ENCODE peak calls at places on chromosomes 5 and 9, in five cellular contexts. F, T, A, X and G are unnamed samples.

GRCh38 chr5:10295619-10296326 is 11.9 kb downstream of the CMBL start:
- DNase-seq in X (no peak), F (no peak), A (no peak), T (no peak), G (peak)

GRCh38 chr5:54719384-54720306 is 202.1 kb downstream of the SNX18 start:
- DNase-seq in A (no peak), T (no peak), F (no peak), X (no peak), G (no peak)

GRCh38 chr5:178738513-178738912 is 8.1 kb upstream of the ZNF354A start:
- DNase-seq in F (no peak), A (no peak), T (no peak), X (no peak), G (no peak)

GRCh38 chr9:132651259-132651658 is 18.5 kb downstream of the DDX31 start:
- DNase-seq in T (no peak), X (no peak), A (peak), F (no peak), G (no peak)

GRCh38 chr5:141412853-141413539 is at the start of gene PCDHGA10:
- DNase-seq in X (no peak), A (peak), F (no peak), T (no peak), G (no peak)

GRCh38 chr5:68924490-68925145 is 169.2 kb upstream of the SLC30A5 start:
- DNase-seq in T (peak), A (no peak), F (no peak), X (no peak), G (peak)

GRCh38 chr9:4865685-4866084 is 72.9 kb downstream of the RCL1 start:
- DNase-seq in X (no peak), A (no peak), T (no peak), F (no peak), G (no peak)

GRCh38 chr9:36802171-36802920 is 229.7 kb downstream of the MELK start:
- DNase-seq in A (no peak), T (no peak), X (no peak), F (no peak), G (no peak)

GRCh38 chr5:149857499-149857898 is 87.1 kb downstream of the PDE6A start:
- DNase-seq in X (peak), T (peak), F (peak), A (peak), G (peak)

GRCh38 chr5:41371741-41372140 is 138.7 kb downstream of the PLCXD3 start:
- DNase-seq in T (no peak), F (no peak), X (no peak), A (no peak), G (peak)

GRCh38 chr9:69121155-69122085 is 52.7 kb upstream of the TJP2 start:
- DNase-seq in X (peak), T (peak), F (peak), A (peak), G (no peak)

DNA sequence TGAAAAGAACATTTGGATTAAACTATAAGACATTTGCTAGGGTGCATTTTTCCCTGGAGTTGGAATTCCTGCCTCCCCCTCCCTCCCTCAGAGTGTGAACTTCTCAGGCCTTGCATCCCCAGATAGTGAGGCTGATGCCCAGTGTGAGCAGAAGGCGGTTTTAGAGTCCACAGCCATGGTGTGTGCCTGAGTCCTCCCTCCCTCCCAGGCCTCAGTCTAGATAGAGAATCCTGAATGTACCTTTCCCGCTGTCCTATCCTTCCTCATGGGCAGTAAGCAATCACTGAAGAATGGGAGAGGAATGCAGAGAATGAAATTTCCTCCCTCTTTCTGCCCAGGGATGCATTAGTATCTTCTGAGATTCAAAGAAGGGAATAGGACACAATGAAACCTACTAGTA is 108.5 kb downstream of the RASGRF2 start:
- DNase-seq in F (no peak), X (no peak), T (no peak), A (no peak), G (no peak)
- H3K27ac ChIP-seq in F (no peak), X (no peak), T (peak), A (no peak), G (no peak)

GRCh38 chr5:168433982-168434381 is 52.3 kb upstream of the RARS1 start:
- DNase-seq in T (no peak), F (no peak), A (no peak), X (no peak), G (no peak)
- H3K27ac ChIP-seq in T (no peak), F (no peak), A (no peak), X (no peak), G (no peak)

GRCh38 chr9:91302831-91303230 is 58.9 kb downstream of the AUH start:
- DNase-seq in X (no peak), A (no peak), T (no peak), F (no peak), G (peak)
- H3K27ac ChIP-seq in X (peak), A (peak), T (peak), F (peak), G (peak)

DNA sequence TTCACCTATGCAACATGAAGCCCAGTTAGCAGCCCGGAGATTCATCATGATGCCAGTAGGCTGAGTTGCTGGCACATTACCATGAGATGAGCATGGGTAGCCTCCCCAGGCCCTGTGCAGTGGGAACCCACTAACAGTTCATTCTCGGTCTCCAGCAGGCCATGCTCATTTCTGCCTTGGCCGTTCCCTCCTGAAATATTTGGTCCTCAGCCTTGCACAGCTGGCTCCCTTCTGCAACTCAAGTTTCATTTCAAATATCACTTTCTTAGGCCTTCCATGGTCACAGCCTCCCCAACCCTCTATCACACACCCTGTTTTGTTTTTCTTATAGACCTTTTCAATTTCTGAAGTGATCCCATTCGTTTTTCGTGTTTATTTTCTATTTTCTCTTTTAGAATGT is 125.4 kb upstream of the VLDLR start:
- DNase-seq in A (no peak), X (no peak), F (no peak), T (no peak), G (no peak)
- H3K27ac ChIP-seq in A (no peak), X (no peak), F (no peak), T (no peak), G (no peak)

GRCh38 chr5:95760291-95761191 is 29.4 kb downstream of the RHOBTB3 start:
- DNase-seq in F (no peak), X (no peak), T (no peak), A (no peak), G (no peak)
- H3K27ac ChIP-seq in F (peak), X (peak), T (peak), A (peak), G (peak)

GRCh38 chr9:89745601-89746376 is 141.0 kb downstream of the GADD45G start:
- DNase-seq in X (no peak), T (no peak), A (no peak), F (no peak), G (no peak)

GRCh38 chr9:89744255-89744648 is 139.4 kb downstream of the GADD45G start:
- DNase-seq in T (no peak), A (no peak), F (no peak), X (no peak), G (no peak)

GRCh38 chr9:89743216-89743575 is 138.4 kb downstream of the GADD45G start:
- DNase-seq in A (no peak), T (no peak), F (no peak), X (no peak), G (no peak)

GRCh38 chr9:89743576-89744254 is 138.9 kb downstream of the GADD45G start:
- DNase-seq in F (no peak), X (no peak), T (peak), A (no peak), G (no peak)

DNA sequence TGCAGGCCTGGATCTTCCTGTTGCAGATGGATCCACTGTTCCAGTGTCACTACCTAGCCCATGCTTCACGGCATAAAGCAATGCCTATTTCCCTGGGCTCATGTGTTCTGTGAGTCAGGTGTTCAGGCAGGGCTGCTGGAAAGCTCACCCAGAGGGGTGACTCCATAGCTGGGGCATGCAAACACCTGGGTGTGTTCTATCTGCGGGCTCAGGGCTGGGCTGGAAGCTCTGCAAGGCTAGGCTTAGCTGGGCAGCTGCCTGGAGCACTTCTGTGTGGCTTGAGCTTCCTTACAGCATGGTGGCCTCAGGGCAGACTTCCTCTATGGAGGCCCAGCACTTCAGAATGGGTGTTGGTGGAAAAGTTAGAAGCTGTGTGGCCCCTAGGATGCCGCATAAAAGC is 139.9 kb downstream of the GADD45G start:
- DNase-seq in T (no peak), A (no peak), X (no peak), F (no peak), G (peak)
- H3K27ac ChIP-seq in T (no peak), A (no peak), X (no peak), F (no peak), G (peak)